ENCODE peak calls at places on chromosome 15, in four cellular contexts. H, V, N and L are unnamed samples.

GRCh38 chr15:55250392-55250791 is 39.2 kb downstream of the RAB27A start:
- DNase-seq in N (no peak), V (no peak), H (no peak), L (no peak)

GRCh38 chr15:63056843-63057242 is 14.3 kb downstream of the TPM1 start:
- DNase-seq in V (no peak), H (no peak), N (peak), L (no peak)

GRCh38 chr15:101320501-101321052 is 25.5 kb upstream of the SNRPA1 start:
- DNase-seq in H (no peak), N (peak), V (peak), L (peak)

GRCh38 chr15:57425842-57426241 is 49.5 kb downstream of the CGNL1 start:
- DNase-seq in N (no peak), H (no peak), V (no peak), L (no peak)

GRCh38 chr15:49387471-49387870 is 35.6 kb upstream of the FGF7 start:
- DNase-seq in H (no peak), N (no peak), V (no peak), L (no peak)

GRCh38 chr15:89888214-89888804 is 5.5 kb downstream of the AP3S2 start:
- DNase-seq in N (peak), V (no peak), H (no peak), L (peak)

GRCh38 chr15:60651155-60651554 is 172.2 kb upstream of the ICE2 start:
- DNase-seq in H (no peak), N (no peak), V (no peak), L (no peak)

GRCh38 chr15:89177633-89178306 is 43.6 kb downstream of the RLBP1 start:
- DNase-seq in V (peak), H (no peak), N (peak), L (peak)

GRCh38 chr15:93298901-93299300 is 209.9 kb upstream of the RGMA start:
- DNase-seq in H (no peak), V (no peak), N (peak), L (no peak)

GRCh38 chr15:64180235-64180824 is 17.5 kb upstream of the PPIB start:
- DNase-seq in N (no peak), V (no peak), H (no peak), L (peak)

GRCh38 chr15:64146041-64146440 is 5.5 kb upstream of the SNX22 start:
- DNase-seq in N (no peak), H (no peak), V (no peak), L (no peak)

GRCh38 chr15:36888018-36888992 is 212.0 kb downstream of the MEIS2 start:
- DNase-seq in H (no peak), V (no peak), N (no peak), L (peak)

GRCh38 chr15:83372434-83372873 is 74.7 kb upstream of the SH3GL3 start:
- DNase-seq in H (no peak), N (no peak), V (no peak), L (peak)

GRCh38 chr15:44101944-44102343 is 93.1 kb downstream of the FRMD5 start:
- DNase-seq in H (no peak), V (no peak), N (no peak), L (peak)

GRCh38 chr15:79035111-79035601 is 55.4 kb downstream of the RASGRF1 start:
- DNase-seq in H (no peak), N (no peak), V (no peak), L (peak)

GRCh38 chr15:52095597-52096262 is 16.8 kb downstream of the BCL2L10 start:
- DNase-seq in H (no peak), V (no peak), N (peak), L (no peak)

GRCh38 chr15:70423267-70423666 is 325.6 kb upstream of the TLE3 start:
- DNase-seq in H (no peak), N (no peak), V (no peak), L (no peak)

GRCh38 chr15:68650901-68651709 is 72.3 kb downstream of the CORO2B start:
- DNase-seq in V (peak), N (peak), H (peak), L (peak)

GRCh38 chr15:67967871-67968423 is 86.2 kb upstream of the PIAS1 start:
- DNase-seq in H (peak), N (peak), V (peak), L (peak)

GRCh38 chr15:39776068-39776467 is 6.6 kb downstream of the FSIP1 start:
- DNase-seq in N (no peak), H (no peak), V (no peak), L (no peak)

GRCh38 chr15:41983621-41984571 is 11.5 kb upstream of the EHD4 start:
- DNase-seq in H (no peak), V (no peak), N (no peak), L (no peak)

GRCh38 chr15:65738649-65739048 is 53.4 kb downstream of the DENND4A start:
- DNase-seq in N (no peak), V (no peak), H (no peak), L (no peak)

GRCh38 chr15:73240864-73241499 is 127.8 kb downstream of the HCN4 start:
- DNase-seq in N (peak), H (peak), V (peak), L (peak)

GRCh38 chr15:101813803-101814534 is 2.0 kb downstream of the OR4F15 start:
- DNase-seq in N (no peak), H (no peak), V (no peak), L (no peak)

GRCh38 chr15:77579498-77580188 is 53.1 kb downstream of the LINGO1 start:
- DNase-seq in H (no peak), V (no peak), N (no peak), L (no peak)

GRCh38 chr15:27249046-27249722 is 278.2 kb downstream of the GABRG3 start:
- DNase-seq in H (no peak), V (no peak), N (no peak), L (no peak)